ENCODE peak calls at places on chromosomes 2 and 18, in eight cellular contexts. One of them, this sample, is unnamed.

GRCh38 chr2:1825046-1825445 is 80.7 kb upstream of the PXDN start:
- DNase-seq in upper lobe of right lung: no peak
- DNase-seq in pancreas: no peak
- DNase-seq in NCI-H774: no peak
- DNase-seq in bronchial epithelial cell: no peak
- DNase-seq in NCI-H1092 treated with DMSO at 0.1 percent for 48 hours: no peak
- DNase-seq in substantia nigra: no peak
- DNase-seq in HCT116: no peak
- DNase-seq in this sample: no peak

GRCh38 chr2:181106229-181106628 is 125.8 kb downstream of the UBE2E3 start:
- DNase-seq in upper lobe of right lung: no peak
- DNase-seq in pancreas: no peak
- DNase-seq in NCI-H774: no peak
- DNase-seq in bronchial epithelial cell: no peak
- DNase-seq in NCI-H1092 treated with DMSO at 0.1 percent for 48 hours: peak
- DNase-seq in substantia nigra: no peak
- DNase-seq in HCT116: no peak
- DNase-seq in this sample: no peak

GRCh38 chr18:37299471-37300304 is 265.9 kb downstream of the CELF4 start:
- DNase-seq in upper lobe of right lung: peak
- DNase-seq in pancreas: peak
- DNase-seq in NCI-H774: peak
- DNase-seq in bronchial epithelial cell: peak
- DNase-seq in NCI-H1092 treated with DMSO at 0.1 percent for 48 hours: peak
- DNase-seq in substantia nigra: peak
- DNase-seq in HCT116: peak
- DNase-seq in this sample: peak

GRCh38 chr18:74081966-74082365 is 65.7 kb downstream of the FBXO15 start:
- DNase-seq in upper lobe of right lung: no peak
- DNase-seq in pancreas: no peak
- DNase-seq in NCI-H774: no peak
- DNase-seq in bronchial epithelial cell: no peak
- DNase-seq in NCI-H1092 treated with DMSO at 0.1 percent for 48 hours: no peak
- DNase-seq in substantia nigra: no peak
- DNase-seq in HCT116: no peak
- DNase-seq in this sample: no peak

GRCh38 chr2:29347774-29348465 is 232.7 kb downstream of the CLIP4 start:
- DNase-seq in upper lobe of right lung: no peak
- DNase-seq in pancreas: no peak
- DNase-seq in NCI-H774: no peak
- DNase-seq in bronchial epithelial cell: no peak
- DNase-seq in NCI-H1092 treated with DMSO at 0.1 percent for 48 hours: no peak
- DNase-seq in substantia nigra: no peak
- DNase-seq in HCT116: no peak
- DNase-seq in this sample: no peak

GRCh38 chr18:34740101-34740500 is 30.0 kb downstream of the DTNA start:
- DNase-seq in upper lobe of right lung: no peak
- DNase-seq in pancreas: no peak
- DNase-seq in NCI-H774: no peak
- DNase-seq in bronchial epithelial cell: no peak
- DNase-seq in NCI-H1092 treated with DMSO at 0.1 percent for 48 hours: peak
- DNase-seq in substantia nigra: no peak
- DNase-seq in HCT116: no peak
- DNase-seq in this sample: no peak

GRCh38 chr2:16635796-16636699 is 29.6 kb downstream of the CYRIA start:
- DNase-seq in upper lobe of right lung: no peak
- DNase-seq in pancreas: no peak
- DNase-seq in NCI-H774: no peak
- DNase-seq in bronchial epithelial cell: no peak
- DNase-seq in NCI-H1092 treated with DMSO at 0.1 percent for 48 hours: no peak
- DNase-seq in substantia nigra: no peak
- DNase-seq in HCT116: no peak
- DNase-seq in this sample: no peak

GRCh38 chr2:30869988-30870387 is 62.7 kb upstream of the CAPN13 start:
- DNase-seq in upper lobe of right lung: no peak
- DNase-seq in pancreas: no peak
- DNase-seq in NCI-H774: no peak
- DNase-seq in bronchial epithelial cell: peak
- DNase-seq in NCI-H1092 treated with DMSO at 0.1 percent for 48 hours: no peak
- DNase-seq in substantia nigra: no peak
- DNase-seq in HCT116: no peak
- DNase-seq in this sample: no peak

GRCh38 chr2:40101076-40101688 is 322.1 kb upstream of the THUMPD2 start:
- DNase-seq in upper lobe of right lung: no peak
- DNase-seq in pancreas: no peak
- DNase-seq in NCI-H774: no peak
- DNase-seq in bronchial epithelial cell: peak
- DNase-seq in NCI-H1092 treated with DMSO at 0.1 percent for 48 hours: no peak
- DNase-seq in substantia nigra: no peak
- DNase-seq in HCT116: no peak
- DNase-seq in this sample: no peak

GRCh38 chr18:5527603-5528002 is 16.2 kb downstream of the EPB41L3 start:
- DNase-seq in upper lobe of right lung: no peak
- DNase-seq in pancreas: no peak
- DNase-seq in NCI-H774: no peak
- DNase-seq in bronchial epithelial cell: no peak
- DNase-seq in NCI-H1092 treated with DMSO at 0.1 percent for 48 hours: no peak
- DNase-seq in substantia nigra: no peak
- DNase-seq in HCT116: no peak
- DNase-seq in this sample: no peak

GRCh38 chr2:145931836-145932352 is 1412.0 kb upstream of the ZEB2 start:
- DNase-seq in upper lobe of right lung: no peak
- DNase-seq in pancreas: no peak
- DNase-seq in NCI-H774: peak
- DNase-seq in bronchial epithelial cell: no peak
- DNase-seq in NCI-H1092 treated with DMSO at 0.1 percent for 48 hours: no peak
- DNase-seq in substantia nigra: no peak
- DNase-seq in HCT116: no peak
- DNase-seq in this sample: no peak

GRCh38 chr2:16722677-16723076 is 57.0 kb upstream of the CYRIA start:
- DNase-seq in upper lobe of right lung: no peak
- DNase-seq in pancreas: no peak
- DNase-seq in NCI-H774: no peak
- DNase-seq in bronchial epithelial cell: no peak
- DNase-seq in NCI-H1092 treated with DMSO at 0.1 percent for 48 hours: no peak
- DNase-seq in substantia nigra: no peak
- DNase-seq in HCT116: no peak
- DNase-seq in this sample: no peak

GRCh38 chr18:73007195-73007934 is 139.6 kb upstream of the NETO1 start:
- DNase-seq in upper lobe of right lung: no peak
- DNase-seq in pancreas: no peak
- DNase-seq in NCI-H774: no peak
- DNase-seq in bronchial epithelial cell: peak
- DNase-seq in NCI-H1092 treated with DMSO at 0.1 percent for 48 hours: no peak
- DNase-seq in substantia nigra: no peak
- DNase-seq in HCT116: no peak
- DNase-seq in this sample: no peak

GRCh38 chr18:61998957-61999356 is 106.2 kb upstream of the RNF152 start:
- DNase-seq in upper lobe of right lung: no peak
- DNase-seq in pancreas: no peak
- DNase-seq in NCI-H774: no peak
- DNase-seq in bronchial epithelial cell: peak
- DNase-seq in NCI-H1092 treated with DMSO at 0.1 percent for 48 hours: no peak
- DNase-seq in substantia nigra: no peak
- DNase-seq in HCT116: no peak
- DNase-seq in this sample: peak